ENCODE peak calls at places on chromosomes 3 and 15, in six cellular contexts. E is uterus, G is heart right ventricle, O is transverse colon, S is cardiac muscle cell, V is colonic mucosa. Y is an unnamed sample. For H3K27me3, the result is how much of the 10 kb centered on the place peaks cover.

GRCh38 chr15:99999282-100000070 is 266.2 kb upstream of the LYSMD4 start:
- DNase-seq in E (no peak), G (no peak), O (peak), S (no peak), V (no peak), Y (no peak)

GRCh38 chr3:49788056-49788455 is 1.7 kb upstream of the IP6K1 start:
- DNase-seq in E (no peak), G (no peak), O (no peak), S (no peak), V (no peak), Y (no peak)

GRCh38 chr3:53174346-53175250 is 13.6 kb downstream of the PRKCD start:
- DNase-seq in E (no peak), G (no peak), O (peak), S (no peak), V (no peak), Y (no peak)

GRCh38 chr3:52349611-52350395 is 33.7 kb downstream of the DNAH1 start:
- DNase-seq in E (no peak), G (no peak), O (no peak), S (no peak), V (no peak), Y (no peak)

GRCh38 chr3:24545917-24546316 is 51.3 kb upstream of the THRB start:
- DNase-seq in E (peak), G (peak), O (peak), S (no peak), V (peak), Y (no peak)

GRCh38 chr15:74263473-74263872 is 27.3 kb downstream of the CCDC33 start:
- DNase-seq in E (no peak), G (no peak), O (no peak), S (no peak), V (no peak), Y (no peak)

GRCh38 chr3:13877911-13878710 is 1.8 kb downstream of the WNT7A start:
- DNase-seq in E (no peak), G (no peak), O (no peak), S (peak), V (no peak), Y (no peak)

GRCh38 chr15:31241888-31242287 is 84.7 kb upstream of the KLF13 start:
- DNase-seq in E (no peak), G (no peak), O (no peak), S (no peak), V (no peak), Y (no peak)

GRCh38 chr15:38130739-38131498 is 121.7 kb upstream of the SPRED1 start:
- DNase-seq in E (peak), G (peak), O (peak), S (no peak), V (peak), Y (no peak)

GRCh38 chr3:65575376-65575840 is 463.3 kb downstream of the MAGI1 start:
- DNase-seq in E (no peak), G (no peak), O (no peak), S (no peak), V (no peak), Y (peak)

GRCh38 chr3:185527364-185527763 is 25.0 kb downstream of the LIPH start:
- DNase-seq in E (no peak), G (no peak), O (no peak), S (no peak), V (no peak), Y (no peak)

GRCh38 chr15:78906310-78906608 is 33.6 kb downstream of the MORF4L1 start:
- DNase-seq in E (peak), G (no peak), O (no peak), S (no peak), V (no peak), Y (peak)

GRCh38 chr15:41543521-41543870 is 561 bp downstream of the RPAP1 start:
- DNase-seq in E (no peak), G (no peak), O (no peak), S (no peak), V (no peak), Y (no peak)

GRCh38 chr15:68637755-68638405 is 59.1 kb downstream of the CORO2B start:
- DNase-seq in E (peak), G (peak), O (peak), S (no peak), V (peak), Y (no peak)

GRCh38 chr3:57960174-57960505 is 48.1 kb upstream of the FLNB start:
- DNase-seq in E (no peak), G (no peak), O (no peak), S (no peak), V (no peak), Y (no peak)

DNA sequence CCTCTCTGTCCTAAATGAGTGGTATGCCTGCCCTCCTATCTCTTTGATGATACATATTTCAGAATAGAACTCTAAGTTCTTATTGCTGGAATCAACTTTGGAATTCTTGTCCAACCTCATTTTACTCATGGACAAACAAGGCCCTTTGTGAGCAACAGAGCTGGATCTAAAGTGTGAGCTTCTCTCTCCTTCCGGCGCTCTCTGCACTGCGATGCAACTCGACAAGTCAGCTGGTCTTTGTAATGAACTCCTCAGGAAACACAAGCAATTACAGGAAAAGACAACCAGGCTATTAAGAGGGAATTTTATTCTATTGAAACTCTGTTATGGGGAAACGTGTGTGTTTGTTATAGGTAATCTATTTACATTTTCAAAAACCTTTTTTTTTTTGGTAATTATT is 20.3 kb upstream of the NRROS start:
- DNase-seq in E (no peak), G (no peak), O (no peak), S (peak), V (no peak), Y (no peak)
- H3K27ac ChIP-seq in E (peak), G (peak), O (peak), S (peak), V (no peak), Y (no peak)

GRCh38 chr15:69644876-69645275 is 192.3 kb downstream of the RPLP1 start:
- DNase-seq in E (no peak), G (no peak), O (no peak), S (no peak), V (no peak), Y (no peak)
- H3K27me3 ChIP-seq in E (under half), G (under half), O (under half), S (under half), V (under half), Y (under half)

DNA sequence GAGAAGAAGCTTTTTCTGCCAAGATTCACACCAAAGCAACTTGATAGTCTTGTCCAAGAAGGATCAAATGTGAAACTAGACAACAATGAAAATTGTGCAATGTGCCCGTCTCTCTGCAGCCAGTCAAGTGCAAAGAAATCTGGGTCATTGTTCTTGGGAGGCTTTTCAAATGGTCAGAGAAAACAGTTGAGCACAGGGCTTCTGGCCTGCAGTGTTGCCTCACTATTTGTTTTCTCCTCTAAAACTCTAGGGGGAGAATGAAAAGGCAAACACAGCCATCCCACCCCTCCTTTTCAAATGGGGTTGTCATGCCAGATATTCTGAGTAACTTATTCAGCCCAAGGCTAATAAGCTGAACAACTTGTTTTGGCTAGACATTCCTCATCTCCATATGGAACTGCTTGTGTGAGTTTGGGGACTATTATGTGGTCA is 417.6 kb upstream of the CDIN1 start:
- DNase-seq in E (no peak), G (peak), O (no peak), S (no peak), V (no peak), Y (no peak)
- TF ChIP-seq CTCF in E (no peak), G (no peak), O (no peak), S (no peak), V (no peak), Y (no peak)

GRCh38 chr15:58243083-58243482 is 104.9 kb downstream of the AQP9 start:
- DNase-seq in E (no peak), G (no peak), O (no peak), S (no peak), V (no peak), Y (no peak)

GRCh38 chr15:58241872-58242271 is 103.7 kb downstream of the AQP9 start:
- DNase-seq in E (no peak), G (no peak), O (no peak), S (peak), V (no peak), Y (no peak)

GRCh38 chr15:58244546-58244945 is 106.4 kb downstream of the AQP9 start:
- DNase-seq in E (no peak), G (no peak), O (no peak), S (no peak), V (no peak), Y (no peak)

GRCh38 chr15:58235961-58236360 is 97.8 kb downstream of the AQP9 start:
- DNase-seq in E (no peak), G (no peak), O (no peak), S (no peak), V (no peak), Y (no peak)

DNA sequence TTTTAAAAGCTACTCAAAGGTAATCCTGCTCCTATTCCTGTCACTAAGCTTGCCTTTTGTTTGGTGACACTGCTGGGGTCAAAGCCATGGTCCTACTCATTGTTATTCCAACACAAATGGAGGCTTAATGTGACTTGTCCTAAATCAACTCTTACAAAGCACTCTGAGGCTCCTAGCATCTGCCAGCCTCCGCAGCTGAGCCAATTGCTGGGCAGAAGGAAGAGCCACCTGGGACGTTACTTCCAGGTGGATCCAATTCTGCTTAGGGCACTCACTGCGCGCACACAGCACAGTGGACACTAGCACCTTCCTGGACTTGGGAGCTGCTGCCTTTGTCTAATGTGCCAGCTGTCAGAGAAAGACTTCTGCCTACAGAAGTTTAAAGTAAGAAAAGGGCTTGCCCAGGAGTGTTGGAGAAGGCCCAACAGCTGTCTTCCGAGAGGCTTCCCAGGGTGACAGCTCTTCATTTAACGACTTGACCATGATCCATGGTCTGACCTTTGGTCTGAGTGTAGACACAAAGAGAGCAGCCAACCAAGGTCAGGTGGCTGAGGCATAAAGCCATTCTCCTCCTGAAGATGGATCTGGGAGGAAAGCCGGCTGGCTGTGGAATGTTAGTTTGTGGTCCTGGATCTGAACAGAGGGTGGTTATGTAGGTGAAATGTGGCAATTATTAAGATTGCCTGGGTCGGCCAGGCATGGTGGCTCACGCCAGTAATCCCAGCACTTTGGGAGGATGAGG is 102.2 kb downstream of the AQP9 start:
- DNase-seq in E (no peak), G (no peak), O (no peak), S (no peak), V (no peak), Y (no peak)
- H3K27ac ChIP-seq in E (no peak), G (no peak), O (no peak), S (no peak), V (no peak), Y (no peak)

GRCh38 chr3:196432137-196432879 is at the start of gene UBXN7:
- DNase-seq in E (peak), G (peak), O (peak), S (peak), V (peak), Y (peak)

GRCh38 chr3:196431193-196432136 is 762 bp downstream of the UBXN7 start:
- DNase-seq in E (peak), G (peak), O (peak), S (peak), V (peak), Y (peak)
- H3K27me3 ChIP-seq in E (under half), G (under half), O (under half), S (under half), V (under half), Y (under half)